ENCODE peak calls at places on chromosomes 12 and 14, in eight cellular contexts. U, Q, Z, J, X, S, M and C are unnamed samples.

GRCh38 chr14:89957791-89958190 is 2.1 kb downstream of the TDP1 start:
- DNase-seq in S (no peak), U (no peak), Q (no peak), J (no peak), X (no peak), M (no peak), Z (no peak), C (no peak)

GRCh38 chr14:65251213-65251612 is 148.9 kb upstream of the MAX start:
- DNase-seq in U (no peak), J (no peak), Q (no peak), S (no peak), Z (no peak), M (no peak), X (no peak), C (no peak)

GRCh38 chr12:98418357-98419075 is 96.9 kb upstream of the TMPO start:
- DNase-seq in Q (no peak), S (peak), X (no peak), Z (peak), M (no peak), J (peak), U (peak), C (peak)

GRCh38 chr12:130826151-130826801 is 12.8 kb downstream of the STX2 start:
- DNase-seq in Z (peak), U (peak), M (peak), J (peak), X (no peak), S (peak), Q (peak), C (peak)

GRCh38 chr12:47935196-47935595 is 28.2 kb upstream of the TMEM106C start:
- DNase-seq in S (peak), U (peak), Z (no peak), X (no peak), Q (no peak), M (no peak), J (no peak), C (no peak)

GRCh38 chr12:45789025-45789424 is 59.5 kb downstream of the ARID2 start:
- DNase-seq in Q (no peak), M (no peak), X (no peak), S (no peak), J (no peak), Z (no peak), U (no peak), C (no peak)

GRCh38 chr12:130827432-130827831 is 11.6 kb downstream of the STX2 start:
- DNase-seq in S (no peak), Z (no peak), Q (no peak), M (no peak), U (no peak), X (no peak), J (no peak), C (no peak)

GRCh38 chr12:40224439-40225291 is at the start of gene LRRK2:
- DNase-seq in Z (peak), U (peak), M (peak), Q (peak), J (peak), X (no peak), S (peak), C (peak)

GRCh38 chr12:94157891-94158495 is 9.6 kb downstream of the PLXNC1 start:
- DNase-seq in U (no peak), S (no peak), X (no peak), M (no peak), Q (no peak), Z (no peak), J (no peak), C (no peak)

GRCh38 chr12:127459687-127460086 is 807.3 kb upstream of the TMEM132C start:
- DNase-seq in Q (no peak), X (no peak), J (no peak), Z (no peak), S (peak), M (no peak), U (no peak), C (no peak)